ENCODE peak calls at places on chromosome X, in seven cellular contexts. E is astrocyte of the cerebellum, F is fibroblast of pulmonary artery, T is left lung, C is AG04449, K is choroid plexus epithelial cell, I is fibroblast of the aortic adventitia. U is an unnamed sample.

GRCh38 chrX:34382416-34382815 is 250.3 kb upstream of the FAM47A start:
- DNase-seq in F (peak; percentile 78), T (no peak), E (peak; percentile 50), K (peak; percentile 53), I (peak; percentile 79), C (no peak), U (no peak)

GRCh38 chrX:63884821-63885790 is 100.1 kb upstream of the ARHGEF9 start:
- DNase-seq in F (no peak), K (no peak), T (no peak), E (no peak), I (no peak), C (no peak), U (no peak)

GRCh38 chrX:110021180-110022022 is 18.5 kb downstream of the TMEM164 start:
- DNase-seq in T (no peak), K (peak; percentile 57), E (peak; percentile 42), C (no peak), F (peak; percentile 79), I (peak; percentile 84), U (no peak)

GRCh38 chrX:130637591-130637990 is 235.8 kb downstream of the RBMX2 start:
- DNase-seq in K (peak; percentile 77), I (peak; percentile 31), F (peak; percentile 64), T (no peak), E (peak; percentile 20), C (peak; percentile 0), U (no peak)

GRCh38 chrX:16120431-16120830 is 2.9 kb upstream of the GRPR start:
- DNase-seq in T (no peak), C (no peak), K (no peak), F (no peak), E (no peak), I (no peak), U (no peak)

GRCh38 chrX:41128955-41129354 is 43.7 kb downstream of the USP9X start:
- DNase-seq in I (no peak), T (no peak), K (no peak), F (no peak), E (no peak), C (no peak), U (no peak)

GRCh38 chrX:153766871-153767673 is 3.0 kb downstream of the PLXNB3 start:
- DNase-seq in I (no peak), F (no peak), E (no peak), K (no peak), T (no peak), C (no peak), U (no peak)

GRCh38 chrX:68433155-68433980 is at the start of gene OPHN1:
- DNase-seq in I (peak; percentile 79), T (peak; percentile 83), E (peak; percentile 28), C (no peak), F (peak; percentile 78), K (peak; percentile 77), U (peak; percentile 33)

GRCh38 chrX:22015144-22015750 is 16.9 kb upstream of the PHEX start:
- DNase-seq in F (no peak), I (no peak), C (no peak), K (no peak), E (no peak), T (no peak), U (no peak)

GRCh38 chrX:28848707-28849106 is 261.5 kb downstream of the IL1RAPL1 start:
- DNase-seq in C (no peak), E (no peak), T (no peak), K (no peak), F (no peak), I (no peak), U (no peak)

GRCh38 chrX:49176421-49177326 is 5.0 kb downstream of the PLP2 start:
- DNase-seq in E (no peak), K (no peak), I (no peak), C (no peak), T (no peak), F (no peak), U (no peak)

GRCh38 chrX:111854778-111855490 is 21.0 kb upstream of the TRPC5OS start:
- DNase-seq in F (no peak), K (no peak), T (no peak), I (no peak), E (no peak), C (no peak), U (no peak)

GRCh38 chrX:130529531-130529930 is 127.7 kb downstream of the RBMX2 start:
- DNase-seq in K (no peak), F (no peak), I (no peak), C (no peak), E (no peak), T (no peak), U (no peak)

GRCh38 chrX:129759576-129760061 is 20.1 kb upstream of the SASH3 start:
- DNase-seq in C (peak; percentile 47), T (peak; percentile 72), F (peak; percentile 81), E (peak; percentile 92), I (peak; percentile 84), K (peak; percentile 91), U (no peak)

GRCh38 chrX:126164689-126165400 is 1.2 kb downstream of the DCAF12L2 start:
- DNase-seq in C (no peak), F (no peak), E (no peak), I (no peak), K (no peak), T (no peak), U (no peak)

GRCh38 chrX:95764972-95765451 is 919.6 kb upstream of the DIAPH2 start:
- DNase-seq in C (no peak), E (peak; percentile 19), T (no peak), K (peak; percentile 56), I (peak; percentile 59), F (peak; percentile 64), U (peak; percentile 11)

GRCh38 chrX:129980540-129981206 is 1.8 kb upstream of the BCORL1 start:
- DNase-seq in C (no peak), I (no peak), E (no peak), T (peak; percentile 59), F (no peak), K (no peak), U (peak; percentile 36)

GRCh38 chrX:37509349-37509748 is 62.1 kb upstream of the LANCL3 start:
- DNase-seq in E (peak; percentile 1), K (peak; percentile 31), I (peak; percentile 6), T (no peak), C (no peak), F (no peak), U (no peak)

GRCh38 chrX:49187526-49187925 is 1.4 kb upstream of the PRICKLE3 start:
- DNase-seq in K (no peak), T (no peak), F (no peak), I (no peak), C (no peak), E (no peak), U (no peak)

GRCh38 chrX:140586951-140587350 is 82.1 kb upstream of the SOX3 start:
- DNase-seq in F (no peak), K (no peak), E (no peak), C (no peak), I (no peak), T (no peak), U (no peak)

GRCh38 chrX:74449322-74449936 is 28.1 kb downstream of the SLC16A2 start:
- DNase-seq in F (no peak), K (peak; percentile 44), C (no peak), E (peak; percentile 48), I (peak; percentile 4), T (no peak), U (no peak)

GRCh38 chrX:54419559-54420302 is 20.5 kb upstream of the TSR2 start:
- DNase-seq in C (no peak), E (no peak), T (no peak), K (no peak), I (no peak), F (no peak), U (no peak)

GRCh38 chrX:154804957-154805695 is at the start of gene MPP1:
- DNase-seq in T (peak; percentile 84), E (peak; percentile 13), C (no peak), F (peak; percentile 80), K (peak; percentile 79), I (peak; percentile 68), U (peak; percentile 47)

GRCh38 chrX:140087865-140088264 is 122.5 kb upstream of the CXorf66 start:
- DNase-seq in F (no peak), K (no peak), C (no peak), I (no peak), E (no peak), T (no peak), U (no peak)

GRCh38 chrX:10447577-10448214 is 172.7 kb downstream of the MID1 start:
- DNase-seq in I (peak; percentile 48), F (peak; percentile 37), E (peak; percentile 31), K (peak; percentile 52), T (no peak), C (no peak), U (no peak)

GRCh38 chrX:10441464-10441863 is 178.9 kb downstream of the MID1 start:
- DNase-seq in I (no peak), F (no peak), K (no peak), E (no peak), T (no peak), C (no peak), U (no peak)

DNA sequence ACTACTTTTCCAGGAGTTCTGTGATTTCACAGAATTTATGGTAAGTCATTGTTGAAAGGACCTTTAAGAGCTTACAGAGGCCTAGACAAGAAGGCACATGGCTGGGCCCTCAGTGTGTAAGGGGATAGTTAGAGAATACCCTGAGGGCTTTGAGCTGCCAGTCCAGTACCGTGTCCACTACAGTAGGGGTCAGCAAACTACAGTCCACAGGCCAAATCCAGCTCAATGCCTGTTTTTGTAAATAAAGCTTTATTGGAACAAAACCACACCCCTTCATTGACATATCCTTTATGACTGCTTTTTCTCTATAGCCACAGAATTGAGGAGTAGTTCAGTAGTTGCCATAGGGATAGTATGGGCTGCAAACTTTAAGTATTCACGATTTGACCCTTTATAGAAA is 176.2 kb downstream of the MID1 start:
- DNase-seq in K (peak; percentile 26), E (no peak), F (peak; percentile 25), I (no peak), T (no peak), C (no peak), U (no peak)
- TF ChIP-seq CTCF in K (peak; percentile 41), E (no peak), F (peak; percentile 10), I (no peak), T (no peak), C (no peak), U (no peak)

GRCh38 chrX:132636080-132636479 is 147.2 kb upstream of the MBNL3 start:
- DNase-seq in T (no peak), I (peak; percentile 9), F (peak; percentile 10), C (no peak), K (peak; percentile 16), E (no peak), U (no peak)
- TF ChIP-seq CTCF in T (no peak), I (no peak), F (no peak), C (no peak), K (no peak), E (no peak), U (no peak)

DNA sequence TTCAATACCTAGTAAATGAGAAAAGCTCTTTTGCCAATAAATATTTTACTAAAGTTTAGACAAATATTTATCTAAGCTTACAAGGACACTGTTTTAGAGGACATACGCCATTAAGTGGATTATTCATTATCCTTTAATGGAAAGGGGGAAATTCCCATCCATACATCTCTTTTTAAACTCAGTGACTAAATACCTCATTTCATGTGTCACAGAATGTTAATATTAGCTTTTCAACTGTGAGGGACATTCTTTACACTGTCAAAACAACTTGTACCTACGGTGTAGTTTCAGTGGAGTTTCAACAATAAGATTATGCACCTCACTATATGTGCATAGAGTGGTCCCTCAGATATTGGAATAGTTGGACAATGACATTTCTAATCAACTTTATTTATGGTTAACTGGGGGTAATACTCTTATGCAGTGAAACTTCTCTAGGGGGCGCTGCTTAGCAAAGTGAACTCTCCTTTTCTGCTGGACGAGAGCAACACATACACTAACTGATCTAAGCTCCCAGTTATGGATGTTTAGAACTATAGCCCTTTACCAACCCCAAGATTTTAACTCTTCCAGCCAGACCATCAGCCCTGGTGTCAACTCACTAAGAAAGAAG is 9.7 kb downstream of the HS6ST2 start:
- DNase-seq in K (no peak), C (no peak), I (no peak), E (no peak), T (no peak), F (no peak), U (no peak)
- TF ChIP-seq CTCF in K (peak; percentile 31), C (no peak), I (no peak), E (no peak), T (peak; percentile 12), F (no peak), U (peak; percentile 58)

GRCh38 chrX:150205011-150205410 is 158.1 kb upstream of the MAMLD1 start:
- DNase-seq in F (peak; percentile 40), C (no peak), I (no peak), K (peak; percentile 81), E (no peak), T (no peak), U (no peak)
- TF ChIP-seq CTCF in F (no peak), C (no peak), I (no peak), K (peak; percentile 29), E (no peak), T (no peak), U (no peak)